ENCODE peak calls at places on chromosome 12, in five cellular contexts. W is cardiac muscle cell; I is CD4-positive, CD25-positive, alpha-beta regulatory T cell; M is IMR-90; G is CD4-positive, alpha-beta memory T cell. F is an unnamed sample. For H3K36me3, the result is how much of the 10 kb centered on the place peaks cover.

GRCh38 chr12:119870462-119870861 is 6.7 kb downstream of the CIT start:
- DNase-seq in W (no peak), I (no peak), M (no peak), G (no peak), F (no peak)

GRCh38 chr12:119011231-119011630 is 29.9 kb downstream of the SRRM4 start:
- DNase-seq in W (no peak), I (no peak), M (no peak), G (no peak), F (no peak)

GRCh38 chr12:126095748-126096510 is 1030.7 kb downstream of the AACS start:
- DNase-seq in W (no peak), I (no peak), M (no peak), G (no peak), F (no peak)

GRCh38 chr12:1606021-1606622 is 11.7 kb upstream of the FBXL14 start:
- DNase-seq in W (peak), I (no peak), M (peak), G (no peak), F (peak)

GRCh38 chr12:94244165-94245133 is 96.1 kb downstream of the PLXNC1 start:
- DNase-seq in W (no peak), I (peak), M (no peak), G (peak), F (no peak)

GRCh38 chr12:3138896-3139590 is 61.9 kb downstream of the TSPAN9 start:
- DNase-seq in W (no peak), I (no peak), M (no peak), G (no peak), F (no peak)

GRCh38 chr12:30847259-30847658 is 79.3 kb upstream of the TSPAN11 start:
- DNase-seq in W (peak), I (peak), M (peak), G (peak), F (peak)

GRCh38 chr12:42802688-42803279 is 213.2 kb upstream of the PRICKLE1 start:
- DNase-seq in W (no peak), I (no peak), M (peak), G (no peak), F (no peak)

GRCh38 chr12:131085125-131085815 is 131.6 kb downstream of the ADGRD1 start:
- DNase-seq in W (no peak), I (no peak), M (no peak), G (no peak), F (no peak)

GRCh38 chr12:89173096-89173495 is 179.2 kb downstream of the DUSP6 start:
- DNase-seq in W (no peak), I (no peak), M (no peak), G (no peak), F (no peak)

GRCh38 chr12:9404469-9405260 is 196.5 kb upstream of the PZP start:
- DNase-seq in W (no peak), I (no peak), M (no peak), G (no peak), F (no peak)

GRCh38 chr12:9039397-9039977 is 50.1 kb downstream of the KLRG1 start:
- DNase-seq in W (peak), I (peak), M (peak), G (peak), F (peak)

GRCh38 chr12:109115404-109115757 is 1.0 kb upstream of the ACACB start:
- DNase-seq in W (no peak), I (no peak), M (no peak), G (no peak), F (no peak)

GRCh38 chr12:11650697-11651281 is 1.3 kb downstream of the ETV6 start:
- DNase-seq in W (peak), I (peak), M (peak), G (peak), F (peak)

GRCh38 chr12:95446511-95446910 is 27.4 kb upstream of the METAP2 start:
- DNase-seq in W (peak), I (no peak), M (peak), G (no peak), F (no peak)

GRCh38 chr12:72865921-72866320 is 593.8 kb downstream of the TRHDE start:
- DNase-seq in W (no peak), I (no peak), M (no peak), G (no peak), F (no peak)

GRCh38 chr12:64125913-64126312 is 96.2 kb downstream of the KICS2 start:
- DNase-seq in W (no peak), I (no peak), M (no peak), G (no peak), F (no peak)

GRCh38 chr12:27823038-27823437 is 43.0 kb upstream of the MANSC4 start:
- DNase-seq in W (no peak), I (no peak), M (no peak), G (no peak), F (no peak)

GRCh38 chr12:131620520-131620919 is 90.4 kb upstream of the SFSWAP start:
- DNase-seq in W (no peak), I (no peak), M (no peak), G (no peak), F (no peak)

GRCh38 chr12:67592228-67593011 is 56.1 kb upstream of the DYRK2 start:
- DNase-seq in W (no peak), I (peak), M (peak), G (peak), F (no peak)

GRCh38 chr12:65911321-65911720 is 87.0 kb downstream of the HMGA2 start:
- DNase-seq in W (no peak), I (no peak), M (peak), G (no peak), F (no peak)

GRCh38 chr12:84741727-84742126 is 170.9 kb downstream of the SLC6A15 start:
- DNase-seq in W (peak), I (no peak), M (no peak), G (no peak), F (no peak)

GRCh38 chr12:131119936-131120335 is 166.2 kb downstream of the ADGRD1 start:
- DNase-seq in W (no peak), I (no peak), M (no peak), G (no peak), F (no peak)

GRCh38 chr12:64085996-64086395 is 136.1 kb downstream of the KICS2 start:
- DNase-seq in W (no peak), I (no peak), M (peak), G (no peak), F (peak)

GRCh38 chr12:28958553-28959195 is 190.4 kb upstream of the FAR2 start:
- DNase-seq in W (no peak), I (no peak), M (peak), G (no peak), F (no peak)

GRCh38 chr12:75977952-75978671 is 53.5 kb downstream of the PHLDA1 start:
- DNase-seq in W (no peak), I (peak), M (peak), G (peak), F (no peak)

DNA sequence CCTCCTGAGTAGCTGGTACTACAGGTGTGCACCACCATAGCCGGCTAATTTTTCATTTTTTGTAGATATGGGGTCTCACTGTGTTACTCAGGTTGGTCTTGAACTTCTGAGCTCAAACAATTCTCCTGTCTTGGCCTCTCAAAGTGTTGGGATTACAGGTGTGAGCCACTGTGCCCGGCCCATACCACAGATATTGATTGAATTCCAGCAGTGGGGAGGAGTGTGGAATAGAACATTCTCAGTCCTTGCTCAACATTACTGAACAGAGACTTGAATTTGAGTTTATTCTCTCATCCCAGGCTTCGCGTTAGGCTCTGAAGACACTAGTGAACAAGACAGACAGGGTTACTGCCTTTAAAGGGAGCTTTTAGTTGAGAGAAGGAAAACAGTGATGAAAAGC is 39.6 kb downstream of the PTPN11 start:
- DNase-seq in W (no peak), I (no peak), M (no peak), G (no peak), F (no peak)
- H3K4me3 ChIP-seq in W (no peak), I (no peak), M (no peak), G (no peak), F (no peak)

GRCh38 chr12:127182018-127182417 is 1085.0 kb upstream of the TMEM132C start:
- DNase-seq in W (no peak), I (no peak), M (no peak), G (no peak), F (no peak)

GRCh38 chr12:127178463-127178862 is 1088.5 kb upstream of the TMEM132C start:
- DNase-seq in W (no peak), I (no peak), M (no peak), G (no peak), F (no peak)

GRCh38 chr12:127178039-127178438 is 1088.9 kb upstream of the TMEM132C start:
- DNase-seq in W (no peak), I (no peak), M (no peak), G (no peak), F (no peak)

GRCh38 chr12:127176804-127177203 is 1090.2 kb upstream of the TMEM132C start:
- DNase-seq in W (no peak), I (no peak), M (no peak), G (no peak), F (no peak)

DNA sequence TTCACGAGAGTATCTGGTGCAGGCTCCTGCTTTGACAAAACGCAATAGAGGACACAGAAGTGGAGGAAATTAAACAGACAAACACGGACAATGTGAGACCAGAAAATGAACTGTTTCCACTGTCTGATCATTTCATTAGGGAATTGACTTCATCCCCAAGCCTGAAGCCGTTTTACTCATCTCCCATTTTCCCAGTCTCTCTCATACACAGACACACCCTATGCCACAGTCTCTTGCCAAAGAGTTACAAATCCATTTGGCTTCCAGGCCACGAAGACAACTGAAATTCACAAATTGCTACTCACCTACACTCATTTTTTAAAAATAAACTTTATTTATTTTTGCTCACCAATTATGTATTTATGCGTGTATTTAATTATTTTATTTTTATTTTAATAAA is 1087.8 kb upstream of the TMEM132C start:
- DNase-seq in W (no peak), I (no peak), M (no peak), G (no peak), F (no peak)
- H3K36me3 ChIP-seq in W (under half), I (under half), M (under half), G (under half), F (under half)

GRCh38 chr12:57752668-57753000 is 524 bp upstream of the CDK4 start:
- DNase-seq in W (no peak), I (no peak), M (no peak), G (no peak), F (no peak)
- H3K4me3 ChIP-seq in W (peak), I (peak), M (peak), G (no peak), F (peak)

DNA sequence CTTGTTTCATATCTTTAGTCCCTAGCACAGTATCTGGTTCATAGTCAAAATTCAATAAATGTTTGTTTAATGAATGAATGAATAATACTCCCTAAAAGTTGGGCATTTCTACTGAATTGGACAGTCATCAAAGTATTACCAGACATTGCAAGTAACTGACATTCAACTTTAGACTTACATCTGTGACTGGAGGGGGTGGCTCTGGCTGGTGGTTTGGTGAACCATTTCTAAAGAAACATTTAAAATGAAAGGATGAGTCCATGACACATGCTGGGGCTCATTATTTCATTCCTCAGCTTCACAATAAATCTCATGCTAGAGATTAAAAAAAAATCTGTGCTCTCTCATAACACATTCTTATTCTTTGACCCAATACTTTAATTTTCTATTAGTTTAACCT is 20.6 kb upstream of the CSRNP2 start:
- DNase-seq in W (no peak), I (no peak), M (no peak), G (no peak), F (no peak)
- H3K36me3 ChIP-seq in W (under half), I (half or more), M (under half), G (under half), F (half or more)

DNA sequence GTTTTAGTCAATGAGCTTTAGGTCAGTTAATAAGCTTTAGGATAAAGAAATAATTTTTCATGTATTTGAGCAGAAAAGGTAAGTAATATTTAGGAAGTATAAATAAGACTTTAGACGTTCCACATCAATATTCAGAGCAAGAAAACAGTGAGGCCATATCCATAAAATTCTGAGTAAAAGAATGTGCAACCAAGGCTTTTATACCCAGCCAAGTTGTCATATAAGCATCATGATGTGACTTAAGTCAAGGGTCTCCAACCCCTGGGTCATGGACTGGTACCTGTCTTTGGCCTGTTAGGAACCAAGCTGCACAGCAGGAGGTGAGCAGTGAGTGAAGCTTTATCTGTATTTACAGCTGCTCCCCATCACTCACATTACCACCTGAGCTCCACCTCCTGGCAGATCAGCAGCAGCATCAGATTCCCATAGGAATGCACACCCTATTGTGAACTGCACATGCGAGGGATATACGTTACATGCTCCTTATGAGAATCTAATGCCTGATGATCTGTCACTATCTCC is 74.1 kb downstream of the ZNF664 start:
- DNase-seq in W (no peak), I (no peak), M (no peak), G (no peak), F (no peak)
- H3K4me3 ChIP-seq in W (no peak), I (no peak), M (no peak), G (no peak), F (no peak)

DNA sequence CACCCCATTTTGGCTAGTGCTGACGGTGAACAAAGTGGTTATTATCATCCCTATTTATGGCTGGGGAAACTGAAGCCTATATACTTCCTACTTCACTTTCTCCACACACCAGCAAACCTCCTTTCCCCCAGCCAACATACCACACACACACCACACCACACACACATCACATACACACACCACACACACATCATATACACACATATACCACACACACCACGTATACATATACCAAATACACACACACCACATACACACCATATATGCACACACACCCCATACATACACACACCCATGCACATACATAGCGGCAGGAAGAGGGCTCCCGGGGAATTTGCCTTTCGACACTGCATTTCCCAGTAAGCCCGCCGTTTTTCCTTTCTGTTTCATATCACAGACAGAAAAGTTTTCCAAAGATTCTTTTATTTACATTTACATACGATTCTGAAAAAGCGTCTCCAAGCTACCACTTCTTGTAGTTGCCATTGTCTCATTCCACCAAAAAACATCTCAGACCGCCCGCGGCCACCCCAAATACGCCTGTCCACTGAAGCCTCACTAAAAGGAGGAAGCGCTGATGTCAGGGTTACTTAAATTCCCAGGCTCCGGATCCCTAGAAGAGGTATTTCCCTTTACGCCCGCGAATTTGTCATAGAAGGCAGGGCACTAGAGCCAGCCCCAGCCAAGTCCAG is 826 bp upstream of the RAB5B start:
- DNase-seq in W (no peak), I (no peak), M (peak), G (peak), F (no peak)
- H3K36me3 ChIP-seq in W (under half), I (under half), M (under half), G (under half), F (under half)

GRCh38 chr12:86264451-86265328 is 8.5 kb upstream of the MGAT4C start:
- DNase-seq in W (peak), I (no peak), M (no peak), G (no peak), F (no peak)

GRCh38 chr12:86261142-86261541 is 5.0 kb upstream of the MGAT4C start:
- DNase-seq in W (no peak), I (no peak), M (peak), G (no peak), F (no peak)

GRCh38 chr12:86265329-86265695 is 9.1 kb upstream of the MGAT4C start:
- DNase-seq in W (no peak), I (no peak), M (no peak), G (no peak), F (no peak)

GRCh38 chr12:86260183-86260582 is 4.0 kb upstream of the MGAT4C start:
- DNase-seq in W (no peak), I (no peak), M (no peak), G (no peak), F (no peak)

DNA sequence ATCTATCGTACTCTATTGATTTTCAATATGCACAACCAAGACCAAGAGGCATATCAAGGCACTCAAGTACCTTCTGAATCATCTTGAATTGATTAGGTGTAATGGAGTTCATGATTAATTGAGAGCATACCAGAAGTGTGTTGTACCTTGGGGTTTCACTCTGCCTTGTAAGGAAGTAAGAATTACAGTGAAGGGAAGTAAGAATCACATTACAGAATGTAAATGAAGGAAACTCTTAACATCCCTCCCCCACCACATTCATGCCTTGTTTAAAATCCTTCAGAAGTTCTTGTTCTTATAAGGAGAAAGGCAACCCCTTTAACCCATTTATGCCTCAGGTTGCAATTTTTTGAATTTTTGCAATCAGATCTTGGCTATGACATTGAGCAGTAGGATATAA is 5.4 kb upstream of the MGAT4C start:
- DNase-seq in W (no peak), I (no peak), M (no peak), G (no peak), F (no peak)
- H3K4me3 ChIP-seq in W (no peak), I (no peak), M (no peak), G (no peak), F (no peak)